ENCODE peak calls at places on chromosomes 4 and X, in seven cellular contexts. One of them, this sample, is unnamed.
A peak's percentile ranks its signal among the peaks of the same experiment; 100 is the strongest.

GRCh38 chr4:20272411-20272872 is 20.7 kb downstream of the SLIT2 start:
- DNase-seq in heart left ventricle: no peak
- DNase-seq in CD8-positive, alpha-beta T cell: no peak
- DNase-seq in cardiac fibroblast: peak; percentile 54
- DNase-seq in GM10248: no peak
- DNase-seq in ovary: no peak
- DNase-seq in endothelial cell: no peak
- DNase-seq in this sample: no peak

GRCh38 chr4:41507292-41507933 is 30.5 kb upstream of the LIMCH1 start:
- DNase-seq in heart left ventricle: no peak
- DNase-seq in CD8-positive, alpha-beta T cell: no peak
- DNase-seq in cardiac fibroblast: peak; percentile 5
- DNase-seq in GM10248: no peak
- DNase-seq in ovary: no peak
- DNase-seq in endothelial cell: no peak
- DNase-seq in this sample: no peak

GRCh38 chr4:76897522-76898384 is at the start of gene SOWAHB:
- DNase-seq in heart left ventricle: no peak
- DNase-seq in CD8-positive, alpha-beta T cell: peak; percentile 41
- DNase-seq in cardiac fibroblast: no peak
- DNase-seq in GM10248: peak; percentile 40
- DNase-seq in ovary: peak; percentile 24
- DNase-seq in endothelial cell: peak; percentile 56
- DNase-seq in this sample: peak; percentile 63

GRCh38 chr4:1205641-1206298 is 33.4 kb upstream of the SPON2 start:
- DNase-seq in heart left ventricle: peak; percentile 31
- DNase-seq in CD8-positive, alpha-beta T cell: peak; percentile 3
- DNase-seq in cardiac fibroblast: no peak
- DNase-seq in GM10248: no peak
- DNase-seq in ovary: no peak
- DNase-seq in endothelial cell: peak; percentile 5
- DNase-seq in this sample: no peak

GRCh38 chr4:7356667-7357295 is 77.9 kb downstream of the PSAPL1 start:
- DNase-seq in heart left ventricle: no peak
- DNase-seq in CD8-positive, alpha-beta T cell: no peak
- DNase-seq in cardiac fibroblast: no peak
- DNase-seq in GM10248: no peak
- DNase-seq in ovary: peak; percentile 56
- DNase-seq in endothelial cell: no peak
- DNase-seq in this sample: no peak

GRCh38 chr4:104294811-104295210 is 199.9 kb downstream of the CXXC4 start:
- DNase-seq in heart left ventricle: no peak
- DNase-seq in CD8-positive, alpha-beta T cell: no peak
- DNase-seq in cardiac fibroblast: no peak
- DNase-seq in GM10248: no peak
- DNase-seq in ovary: no peak
- DNase-seq in endothelial cell: no peak
- DNase-seq in this sample: no peak

GRCh38 chr4:120132935-120133334 is 66.3 kb upstream of the MAD2L1 start:
- DNase-seq in heart left ventricle: no peak
- DNase-seq in CD8-positive, alpha-beta T cell: no peak
- DNase-seq in cardiac fibroblast: peak; percentile 52
- DNase-seq in GM10248: no peak
- DNase-seq in ovary: no peak
- DNase-seq in endothelial cell: no peak
- DNase-seq in this sample: no peak

GRCh38 chr4:81260443-81261102 is 45.6 kb upstream of the PRKG2 start:
- DNase-seq in heart left ventricle: no peak
- DNase-seq in CD8-positive, alpha-beta T cell: no peak
- DNase-seq in cardiac fibroblast: peak; percentile 28
- DNase-seq in GM10248: no peak
- DNase-seq in ovary: no peak
- DNase-seq in endothelial cell: peak; percentile 10
- DNase-seq in this sample: no peak

GRCh38 chr4:127545271-127545670 is 87.5 kb upstream of the INTU start:
- DNase-seq in heart left ventricle: no peak
- DNase-seq in CD8-positive, alpha-beta T cell: no peak
- DNase-seq in cardiac fibroblast: no peak
- DNase-seq in GM10248: no peak
- DNase-seq in ovary: no peak
- DNase-seq in endothelial cell: no peak
- DNase-seq in this sample: no peak

GRCh38 chrX:11180571-11180970 is 69.4 kb downstream of the HCCS start:
- DNase-seq in heart left ventricle: no peak
- DNase-seq in CD8-positive, alpha-beta T cell: no peak
- DNase-seq in cardiac fibroblast: peak; percentile 33
- DNase-seq in GM10248: no peak
- DNase-seq in ovary: no peak
- DNase-seq in endothelial cell: no peak
- DNase-seq in this sample: no peak

GRCh38 chr4:15774020-15774420 is 4.1 kb upstream of the CD38 start:
- DNase-seq in heart left ventricle: no peak
- DNase-seq in CD8-positive, alpha-beta T cell: no peak
- DNase-seq in cardiac fibroblast: peak; percentile 23
- DNase-seq in GM10248: no peak
- DNase-seq in ovary: no peak
- DNase-seq in endothelial cell: no peak
- DNase-seq in this sample: no peak

GRCh38 chrX:23952984-23953907 is 45.4 kb downstream of the CXorf58 start:
- DNase-seq in heart left ventricle: no peak
- DNase-seq in CD8-positive, alpha-beta T cell: peak; percentile 23
- DNase-seq in cardiac fibroblast: no peak
- DNase-seq in GM10248: peak; percentile 70
- DNase-seq in ovary: no peak
- DNase-seq in endothelial cell: peak; percentile 3
- DNase-seq in this sample: peak; percentile 53

GRCh38 chr4:145734051-145734450 is 54.1 kb downstream of the C4orf51 start:
- DNase-seq in heart left ventricle: no peak
- DNase-seq in CD8-positive, alpha-beta T cell: no peak
- DNase-seq in cardiac fibroblast: peak; percentile 38
- DNase-seq in GM10248: no peak
- DNase-seq in ovary: no peak
- DNase-seq in endothelial cell: no peak
- DNase-seq in this sample: no peak

GRCh38 chr4:26583538-26583864 is 383 bp upstream of the TBC1D19 start:
- DNase-seq in heart left ventricle: no peak
- DNase-seq in CD8-positive, alpha-beta T cell: no peak
- DNase-seq in cardiac fibroblast: no peak
- DNase-seq in GM10248: no peak
- DNase-seq in ovary: no peak
- DNase-seq in endothelial cell: no peak
- DNase-seq in this sample: no peak
- TF ChIP-seq CTCF in heart left ventricle: no peak
- TF ChIP-seq CTCF in CD8-positive, alpha-beta T cell: no peak
- TF ChIP-seq CTCF in cardiac fibroblast: no peak
- TF ChIP-seq CTCF in GM10248: no peak
- TF ChIP-seq CTCF in ovary: no peak
- TF ChIP-seq CTCF in endothelial cell: no peak
- TF ChIP-seq CTCF in this sample: no peak

GRCh38 chrX:63738696-63739095 is 46.3 kb downstream of the ARHGEF9 start:
- DNase-seq in heart left ventricle: no peak
- DNase-seq in CD8-positive, alpha-beta T cell: no peak
- DNase-seq in cardiac fibroblast: no peak
- DNase-seq in GM10248: no peak
- DNase-seq in ovary: no peak
- DNase-seq in endothelial cell: no peak
- DNase-seq in this sample: no peak

GRCh38 chrX:63735882-63736281 is 49.1 kb downstream of the ARHGEF9 start:
- DNase-seq in heart left ventricle: no peak
- DNase-seq in CD8-positive, alpha-beta T cell: no peak
- DNase-seq in cardiac fibroblast: peak; percentile 30
- DNase-seq in GM10248: no peak
- DNase-seq in ovary: no peak
- DNase-seq in endothelial cell: no peak
- DNase-seq in this sample: no peak

GRCh38 chrX:63743596-63743995 is 41.4 kb downstream of the ARHGEF9 start:
- DNase-seq in heart left ventricle: no peak
- DNase-seq in CD8-positive, alpha-beta T cell: no peak
- DNase-seq in cardiac fibroblast: no peak
- DNase-seq in GM10248: no peak
- DNase-seq in ovary: no peak
- DNase-seq in endothelial cell: no peak
- DNase-seq in this sample: no peak

GRCh38 chrX:63740382-63740781 is 44.6 kb downstream of the ARHGEF9 start:
- DNase-seq in heart left ventricle: no peak
- DNase-seq in CD8-positive, alpha-beta T cell: no peak
- DNase-seq in cardiac fibroblast: no peak
- DNase-seq in GM10248: no peak
- DNase-seq in ovary: no peak
- DNase-seq in endothelial cell: no peak
- DNase-seq in this sample: no peak

GRCh38 chrX:63739885-63740284 is 45.1 kb downstream of the ARHGEF9 start:
- DNase-seq in heart left ventricle: no peak
- DNase-seq in CD8-positive, alpha-beta T cell: no peak
- DNase-seq in cardiac fibroblast: no peak
- DNase-seq in GM10248: no peak
- DNase-seq in ovary: no peak
- DNase-seq in endothelial cell: no peak
- DNase-seq in this sample: no peak
- TF ChIP-seq CTCF in heart left ventricle: no peak
- TF ChIP-seq CTCF in CD8-positive, alpha-beta T cell: no peak
- TF ChIP-seq CTCF in cardiac fibroblast: no peak
- TF ChIP-seq CTCF in GM10248: no peak
- TF ChIP-seq CTCF in ovary: no peak
- TF ChIP-seq CTCF in endothelial cell: no peak
- TF ChIP-seq CTCF in this sample: no peak

GRCh38 chr4:75702919-75703411 is 21.4 kb upstream of the USO1 start:
- DNase-seq in heart left ventricle: no peak
- DNase-seq in CD8-positive, alpha-beta T cell: no peak
- DNase-seq in cardiac fibroblast: no peak
- DNase-seq in GM10248: no peak
- DNase-seq in ovary: no peak
- DNase-seq in endothelial cell: no peak
- DNase-seq in this sample: no peak

GRCh38 chr4:75710246-75710645 is 14.1 kb upstream of the USO1 start:
- DNase-seq in heart left ventricle: no peak
- DNase-seq in CD8-positive, alpha-beta T cell: no peak
- DNase-seq in cardiac fibroblast: peak; percentile 80
- DNase-seq in GM10248: no peak
- DNase-seq in ovary: no peak
- DNase-seq in endothelial cell: no peak
- DNase-seq in this sample: no peak

GRCh38 chr4:75705198-75705712 is 19.1 kb upstream of the USO1 start:
- DNase-seq in heart left ventricle: no peak
- DNase-seq in CD8-positive, alpha-beta T cell: no peak
- DNase-seq in cardiac fibroblast: no peak
- DNase-seq in GM10248: no peak
- DNase-seq in ovary: no peak
- DNase-seq in endothelial cell: no peak
- DNase-seq in this sample: no peak

GRCh38 chr4:75708218-75708691 is 16.1 kb upstream of the USO1 start:
- DNase-seq in heart left ventricle: no peak
- DNase-seq in CD8-positive, alpha-beta T cell: peak; percentile 56
- DNase-seq in cardiac fibroblast: no peak
- DNase-seq in GM10248: peak; percentile 39
- DNase-seq in ovary: no peak
- DNase-seq in endothelial cell: peak; percentile 21
- DNase-seq in this sample: no peak
- TF ChIP-seq CTCF in heart left ventricle: no peak
- TF ChIP-seq CTCF in CD8-positive, alpha-beta T cell: peak; percentile 75
- TF ChIP-seq CTCF in cardiac fibroblast: peak; percentile 18
- TF ChIP-seq CTCF in GM10248: peak; percentile 54
- TF ChIP-seq CTCF in ovary: no peak
- TF ChIP-seq CTCF in endothelial cell: no peak
- TF ChIP-seq CTCF in this sample: no peak

GRCh38 chr4:184722798-184723197 is 11.1 kb downstream of the CENPU start:
- DNase-seq in heart left ventricle: no peak
- DNase-seq in CD8-positive, alpha-beta T cell: no peak
- DNase-seq in cardiac fibroblast: no peak
- DNase-seq in GM10248: no peak
- DNase-seq in ovary: no peak
- DNase-seq in endothelial cell: no peak
- DNase-seq in this sample: no peak
- TF ChIP-seq CTCF in heart left ventricle: no peak
- TF ChIP-seq CTCF in CD8-positive, alpha-beta T cell: no peak
- TF ChIP-seq CTCF in cardiac fibroblast: no peak
- TF ChIP-seq CTCF in GM10248: no peak
- TF ChIP-seq CTCF in ovary: no peak
- TF ChIP-seq CTCF in endothelial cell: no peak
- TF ChIP-seq CTCF in this sample: no peak

This sample was measured in GM20000.